ENCODE peak calls at places on chromosome 17, in eight cellular contexts. M is CD8-positive, alpha-beta T cell; L is HL-60; U is naive thymus-derived CD4-positive, alpha-beta T cell; R is A549; N is left lung; B is upper lobe of right lung; A is fibroblast of lung. W is an unnamed sample.
A peak's percentile ranks its signal among the peaks of the same experiment; 100 is the strongest.

GRCh38 chr17:10777890-10778289 is 26.0 kb downstream of the TMEM238L start:
- DNase-seq in R (no peak), M (no peak), A (no peak), B (no peak), L (no peak), N (no peak), U (no peak), W (no peak)

GRCh38 chr17:30812218-30813177 is 12.0 kb downstream of the CRLF3 start:
- DNase-seq in U (no peak), A (peak; percentile 60), L (no peak), N (no peak), M (no peak), B (no peak), R (no peak), W (no peak)

GRCh38 chr17:10290046-10290445 is 82.8 kb downstream of the MYH13 start:
- DNase-seq in L (no peak), U (no peak), B (no peak), R (no peak), A (no peak), N (no peak), M (no peak), W (no peak)

GRCh38 chr17:49401971-49402491 is 12.7 kb downstream of the PHB1 start:
- DNase-seq in N (no peak), L (no peak), B (no peak), U (no peak), M (no peak), A (no peak), R (no peak), W (no peak)

GRCh38 chr17:41800601-41801373 is 11.0 kb downstream of the P3H4 start:
- DNase-seq in N (peak; percentile 75), B (peak; percentile 78), R (peak; percentile 88), L (no peak), U (no peak), M (no peak), A (peak; percentile 79), W (peak; percentile 83)

GRCh38 chr17:77106874-77107358 is 33.9 kb upstream of the SEC14L1 start:
- DNase-seq in N (no peak), R (no peak), M (peak; percentile 40), L (no peak), A (no peak), U (no peak), B (no peak), W (no peak)

GRCh38 chr17:66397486-66397885 is 95.1 kb downstream of the PRKCA start:
- DNase-seq in B (no peak), N (no peak), L (no peak), M (peak; percentile 22), U (peak; percentile 30), A (no peak), R (no peak), W (no peak)

GRCh38 chr17:68450801-68451200 is 6.5 kb downstream of the WIPI1 start:
- DNase-seq in N (no peak), M (no peak), R (no peak), L (no peak), B (no peak), A (no peak), U (no peak), W (no peak)

GRCh38 chr17:72116692-72117469 is 3.9 kb upstream of the SOX9 start:
- DNase-seq in U (no peak), N (no peak), B (no peak), A (peak; percentile 64), R (no peak), M (no peak), L (no peak), W (no peak)

GRCh38 chr17:72111374-72111773 is 9.4 kb upstream of the SOX9 start:
- DNase-seq in M (no peak), R (no peak), B (no peak), A (no peak), U (no peak), N (no peak), L (no peak), W (no peak)

GRCh38 chr17:72115789-72116520 is 4.9 kb upstream of the SOX9 start:
- DNase-seq in N (no peak), L (no peak), R (no peak), B (no peak), A (no peak), M (no peak), U (no peak), W (no peak)

GRCh38 chr17:72110953-72111339 is 9.9 kb upstream of the SOX9 start:
- DNase-seq in R (no peak), M (no peak), B (no peak), U (no peak), A (no peak), L (no peak), N (no peak), W (no peak)

GRCh38 chr17:72113751-72114150 is 7.1 kb upstream of the SOX9 start:
- DNase-seq in R (no peak), B (no peak), U (no peak), L (no peak), M (no peak), A (no peak), N (no peak), W (no peak)
- H3K4me3 ChIP-seq in R (no peak overlapping the region), B (no peak overlapping the region), U (no peak overlapping the region), L (no peak overlapping the region), M (no peak overlapping the region), A (no peak overlapping the region), N (no peak overlapping the region), W (no peak overlapping the region)

DNA sequence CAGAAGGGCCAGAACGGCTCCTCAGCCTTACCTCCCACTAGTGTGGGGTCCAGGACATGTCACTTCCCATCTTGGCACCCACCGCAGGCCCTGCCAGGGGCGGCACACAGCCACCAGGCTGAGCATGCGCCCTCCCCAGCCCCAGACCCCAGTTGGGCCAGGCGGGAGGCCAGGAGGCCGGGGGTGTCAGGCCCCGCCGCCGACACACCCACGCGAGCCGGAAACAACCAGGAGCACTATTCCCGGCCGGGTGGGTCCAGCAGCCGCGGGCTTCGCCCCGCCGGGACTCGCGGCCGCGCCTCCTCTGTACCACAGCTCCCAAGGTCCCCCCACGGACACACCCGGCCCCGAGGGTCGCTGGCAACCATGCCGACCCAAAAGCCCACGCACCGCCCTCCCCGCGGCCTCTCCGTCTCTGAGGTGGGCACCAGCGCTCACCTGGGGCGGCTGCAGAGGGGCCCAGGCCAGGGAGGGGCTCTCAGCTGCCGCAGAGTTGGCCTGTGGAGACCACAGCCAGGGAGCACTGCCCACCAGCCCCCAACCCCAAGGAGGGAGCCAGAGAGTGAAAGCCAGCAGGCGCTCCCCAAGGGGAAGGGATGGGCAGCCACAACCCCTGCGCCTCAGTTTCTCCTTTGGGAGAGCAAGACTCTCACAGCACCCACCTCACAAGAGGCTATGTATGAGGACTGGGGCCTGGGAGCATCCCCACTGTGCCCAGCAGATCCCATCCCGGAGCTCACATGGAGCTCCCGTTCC is 18.0 kb downstream of the B9D1 start:
- DNase-seq in A (no peak), R (no peak), U (no peak), L (no peak), B (peak; percentile 63), N (no peak), M (no peak), W (no peak)
- H3K27ac ChIP-seq in A (no peak overlapping the region), R (peak overlapping the region; percentile 93), U (no peak overlapping the region), L (no peak overlapping the region), B (no peak overlapping the region), N (no peak overlapping the region), M (no peak overlapping the region), W (no peak overlapping the region)

GRCh38 chr17:18921485-18921884 is 30.5 kb upstream of the SLC5A10 start:
- DNase-seq in R (no peak), A (no peak), M (no peak), N (no peak), L (no peak), B (no peak), U (no peak), W (no peak)

GRCh38 chr17:18921912-18922451 is 30.0 kb upstream of the SLC5A10 start:
- DNase-seq in A (peak; percentile 77), M (no peak), B (no peak), U (no peak), R (peak; percentile 87), L (peak; percentile 12), N (no peak), W (no peak)

GRCh38 chr17:18920911-18921441 is 31.0 kb upstream of the SLC5A10 start:
- DNase-seq in A (peak; percentile 58), U (no peak), B (no peak), N (no peak), R (no peak), M (peak; percentile 39), L (no peak), W (no peak)

GRCh38 chr17:18928726-18929125 is 23.2 kb upstream of the SLC5A10 start:
- DNase-seq in M (no peak), B (no peak), R (no peak), L (no peak), N (no peak), U (no peak), A (no peak), W (no peak)

DNA sequence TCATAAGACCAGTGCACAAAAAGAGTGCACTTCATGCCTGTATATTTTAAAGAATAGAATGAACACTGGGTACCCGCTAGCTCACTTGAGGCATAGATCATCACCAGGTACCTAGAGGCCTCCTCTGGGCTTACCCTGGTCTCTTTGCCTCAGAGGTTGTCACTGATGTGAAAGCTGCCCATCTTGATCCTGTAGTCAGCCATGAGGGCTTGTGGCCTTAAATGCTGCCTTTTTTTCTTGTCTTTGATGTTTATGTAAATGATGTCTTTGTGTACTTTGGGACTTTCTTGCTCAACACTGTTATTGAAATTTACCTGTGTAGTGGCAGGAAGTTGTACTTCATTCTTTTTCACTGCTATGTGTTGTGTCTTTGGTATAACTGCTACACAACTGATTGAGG is 26.8 kb upstream of the SLC5A10 start:
- DNase-seq in B (no peak), L (no peak), R (no peak), N (no peak), M (no peak), U (no peak), A (no peak), W (no peak)
- H3K4me3 ChIP-seq in B (no peak overlapping the region), L (no peak overlapping the region), R (no peak overlapping the region), N (no peak overlapping the region), M (no peak overlapping the region), U (no peak overlapping the region), A (no peak overlapping the region), W (no peak overlapping the region)

GRCh38 chr17:75845058-75845711 is 981 bp upstream of the UNC13D start:
- DNase-seq in L (peak; percentile 98), A (peak; percentile 56), R (peak; percentile 91), M (peak; percentile 64), N (peak; percentile 91), U (peak; percentile 54), B (peak; percentile 93), W (peak; percentile 75)

GRCh38 chr17:75847595-75848522 is 3.7 kb upstream of the UNC13D start:
- DNase-seq in U (no peak), L (no peak), N (no peak), R (no peak), M (no peak), B (no peak), A (no peak), W (no peak)

GRCh38 chr17:75848523-75849303 is 4.5 kb upstream of the UNC13D start:
- DNase-seq in A (no peak), B (peak; percentile 86), N (peak; percentile 81), L (peak; percentile 81), U (peak; percentile 68), R (peak; percentile 78), M (peak; percentile 83), W (no peak)

GRCh38 chr17:75845933-75846700 is 1.9 kb upstream of the UNC13D start:
- DNase-seq in L (no peak), M (no peak), B (no peak), A (no peak), R (no peak), U (no peak), N (no peak), W (no peak)

DNA sequence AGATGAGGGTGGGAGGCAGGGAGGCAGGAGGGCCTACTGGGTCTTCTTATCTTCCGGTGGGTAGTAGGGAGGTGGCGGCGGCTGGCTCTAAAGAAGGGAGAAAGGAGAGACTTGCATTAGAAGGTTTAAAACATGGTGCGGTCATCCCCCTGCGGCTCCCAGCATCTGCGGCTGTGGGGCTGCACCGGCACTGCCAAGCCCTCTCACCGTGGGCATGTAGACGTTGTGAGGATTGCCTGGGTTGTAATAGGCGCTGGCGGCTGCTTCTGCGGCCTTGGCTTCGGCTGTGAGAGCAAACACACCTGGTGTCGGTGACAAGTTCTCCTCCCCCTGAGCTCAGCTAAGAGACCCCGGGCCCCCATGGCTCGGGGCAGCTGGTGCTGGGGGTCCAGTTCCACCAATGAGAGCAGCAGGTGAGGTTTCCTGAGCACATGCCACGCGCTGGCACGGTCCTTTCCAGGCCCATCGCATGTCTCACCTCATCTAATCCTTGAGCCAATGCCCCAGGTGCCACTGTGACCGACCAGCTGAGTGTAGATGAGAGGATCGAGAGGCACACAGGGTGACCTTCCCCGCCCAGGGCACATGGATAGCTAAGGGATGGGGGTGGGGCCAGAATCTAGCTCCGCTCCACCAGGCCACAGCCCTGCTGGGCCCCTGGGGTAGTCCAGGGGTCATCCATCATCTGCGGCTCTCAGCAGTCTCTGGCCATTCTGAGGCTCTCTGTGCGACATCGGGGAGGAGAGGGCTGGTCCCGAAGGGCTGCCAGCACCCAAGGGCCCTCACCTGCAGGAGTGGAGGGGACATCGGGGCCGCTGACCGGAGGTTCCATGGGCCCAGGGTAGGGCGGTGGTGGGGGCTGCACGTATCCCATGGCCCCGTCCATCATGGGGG is 2.7 kb upstream of the UNC13D start:
- DNase-seq in M (no peak), N (no peak), L (no peak), A (no peak), R (no peak), U (no peak), B (no peak), W (no peak)
- H3K27ac ChIP-seq in M (no peak overlapping the region), N (peak overlapping the region; percentile 93), L (peak overlapping the region; percentile 94), A (no peak overlapping the region), R (peak overlapping the region; percentile 89), U (no peak overlapping the region), B (peak overlapping the region; percentile 90), W (no peak overlapping the region)